ENCODE peak calls at places on chromosomes 12 and 14, in nine cellular contexts. One of them, this sample, is unnamed.

GRCh38 chr14:58875613-58876012 is 237.9 kb downstream of the DACT1 start:
- ATAC-seq in Right ventricle myocardium inferior: no peak
- ATAC-seq in gastroesophageal sphincter: no peak
- ATAC-seq in T-cell: no peak
- ATAC-seq in activated naive CD4-positive, alpha-beta T cell treated with anti-CD3 and anti-CD28 coated beads, Interleukin-2, amount 50 U/mL, for 72 hours: no peak
- ATAC-seq in T-helper 17 cell: no peak
- ATAC-seq in foreskin keratinocyte: no peak
- ATAC-seq in WTC11: no peak
- ATAC-seq in activated CD4-positive, alpha-beta T cell treated with anti-CD3 and anti-CD28 coated beads for 36 hours: no peak
- ATAC-seq in this sample: no peak

GRCh38 chr12:94596596-94596995 is 53.8 kb downstream of the TMCC3 start:
- ATAC-seq in foreskin keratinocyte: peak
- ATAC-seq in Right ventricle myocardium inferior: no peak
- ATAC-seq in T-cell: no peak
- ATAC-seq in T-helper 17 cell: no peak
- ATAC-seq in WTC11: no peak
- ATAC-seq in activated naive CD4-positive, alpha-beta T cell treated with anti-CD3 and anti-CD28 coated beads, Interleukin-2, amount 50 U/mL, for 72 hours: no peak
- ATAC-seq in activated CD4-positive, alpha-beta T cell treated with anti-CD3 and anti-CD28 coated beads for 36 hours: no peak
- ATAC-seq in gastroesophageal sphincter: no peak
- ATAC-seq in this sample: peak

GRCh38 chr14:99546230-99546879 is 57.7 kb downstream of the CCDC85C start:
- ATAC-seq in gastroesophageal sphincter: no peak
- ATAC-seq in Right ventricle myocardium inferior: no peak
- ATAC-seq in foreskin keratinocyte: no peak
- ATAC-seq in activated CD4-positive, alpha-beta T cell treated with anti-CD3 and anti-CD28 coated beads for 36 hours: no peak
- ATAC-seq in T-cell: no peak
- ATAC-seq in WTC11: peak
- ATAC-seq in activated naive CD4-positive, alpha-beta T cell treated with anti-CD3 and anti-CD28 coated beads, Interleukin-2, amount 50 U/mL, for 72 hours: no peak
- ATAC-seq in T-helper 17 cell: no peak
- ATAC-seq in this sample: no peak

GRCh38 chr12:50102648-50103309 is 1.0 kb upstream of the GPD1 start:
- ATAC-seq in activated CD4-positive, alpha-beta T cell treated with anti-CD3 and anti-CD28 coated beads for 36 hours: no peak
- ATAC-seq in T-cell: no peak
- ATAC-seq in Right ventricle myocardium inferior: no peak
- ATAC-seq in activated naive CD4-positive, alpha-beta T cell treated with anti-CD3 and anti-CD28 coated beads, Interleukin-2, amount 50 U/mL, for 72 hours: no peak
- ATAC-seq in gastroesophageal sphincter: no peak
- ATAC-seq in WTC11: peak
- ATAC-seq in foreskin keratinocyte: no peak
- ATAC-seq in T-helper 17 cell: no peak
- ATAC-seq in this sample: no peak

GRCh38 chr12:113214938-113215400 is 6.3 kb upstream of the TPCN1 start:
- ATAC-seq in gastroesophageal sphincter: peak
- ATAC-seq in T-cell: no peak
- ATAC-seq in T-helper 17 cell: peak
- ATAC-seq in WTC11: no peak
- ATAC-seq in activated naive CD4-positive, alpha-beta T cell treated with anti-CD3 and anti-CD28 coated beads, Interleukin-2, amount 50 U/mL, for 72 hours: peak
- ATAC-seq in foreskin keratinocyte: peak
- ATAC-seq in activated CD4-positive, alpha-beta T cell treated with anti-CD3 and anti-CD28 coated beads for 36 hours: peak
- ATAC-seq in Right ventricle myocardium inferior: peak
- ATAC-seq in this sample: peak

GRCh38 chr14:74265312-74265965 is 26.2 kb downstream of the VSX2 start:
- ATAC-seq in T-cell: no peak
- ATAC-seq in activated naive CD4-positive, alpha-beta T cell treated with anti-CD3 and anti-CD28 coated beads, Interleukin-2, amount 50 U/mL, for 72 hours: no peak
- ATAC-seq in foreskin keratinocyte: no peak
- ATAC-seq in T-helper 17 cell: no peak
- ATAC-seq in WTC11: no peak
- ATAC-seq in Right ventricle myocardium inferior: no peak
- ATAC-seq in gastroesophageal sphincter: no peak
- ATAC-seq in activated CD4-positive, alpha-beta T cell treated with anti-CD3 and anti-CD28 coated beads for 36 hours: no peak
- ATAC-seq in this sample: no peak

GRCh38 chr14:68144051-68144681 is 324.6 kb downstream of the RAD51B start:
- ATAC-seq in T-cell: peak
- ATAC-seq in activated CD4-positive, alpha-beta T cell treated with anti-CD3 and anti-CD28 coated beads for 36 hours: peak
- ATAC-seq in foreskin keratinocyte: no peak
- ATAC-seq in WTC11: no peak
- ATAC-seq in gastroesophageal sphincter: peak
- ATAC-seq in activated naive CD4-positive, alpha-beta T cell treated with anti-CD3 and anti-CD28 coated beads, Interleukin-2, amount 50 U/mL, for 72 hours: no peak
- ATAC-seq in Right ventricle myocardium inferior: peak
- ATAC-seq in T-helper 17 cell: peak
- ATAC-seq in this sample: no peak

GRCh38 chr12:25648460-25648859 is 95.4 kb upstream of the LMNTD1 start:
- ATAC-seq in T-helper 17 cell: no peak
- ATAC-seq in Right ventricle myocardium inferior: peak
- ATAC-seq in foreskin keratinocyte: peak
- ATAC-seq in WTC11: peak
- ATAC-seq in activated naive CD4-positive, alpha-beta T cell treated with anti-CD3 and anti-CD28 coated beads, Interleukin-2, amount 50 U/mL, for 72 hours: no peak
- ATAC-seq in activated CD4-positive, alpha-beta T cell treated with anti-CD3 and anti-CD28 coated beads for 36 hours: no peak
- ATAC-seq in T-cell: no peak
- ATAC-seq in gastroesophageal sphincter: peak
- ATAC-seq in this sample: peak

GRCh38 chr14:87745507-87746118 is 247.4 kb downstream of the GALC start:
- ATAC-seq in T-cell: no peak
- ATAC-seq in T-helper 17 cell: peak
- ATAC-seq in activated naive CD4-positive, alpha-beta T cell treated with anti-CD3 and anti-CD28 coated beads, Interleukin-2, amount 50 U/mL, for 72 hours: no peak
- ATAC-seq in activated CD4-positive, alpha-beta T cell treated with anti-CD3 and anti-CD28 coated beads for 36 hours: peak
- ATAC-seq in WTC11: peak
- ATAC-seq in foreskin keratinocyte: peak
- ATAC-seq in Right ventricle myocardium inferior: no peak
- ATAC-seq in gastroesophageal sphincter: no peak
- ATAC-seq in this sample: no peak

GRCh38 chr14:104856157-104856868 is 8.8 kb upstream of the CEP170B start:
- ATAC-seq in T-helper 17 cell: no peak
- ATAC-seq in gastroesophageal sphincter: no peak
- ATAC-seq in WTC11: peak
- ATAC-seq in Right ventricle myocardium inferior: no peak
- ATAC-seq in activated naive CD4-positive, alpha-beta T cell treated with anti-CD3 and anti-CD28 coated beads, Interleukin-2, amount 50 U/mL, for 72 hours: no peak
- ATAC-seq in activated CD4-positive, alpha-beta T cell treated with anti-CD3 and anti-CD28 coated beads for 36 hours: no peak
- ATAC-seq in foreskin keratinocyte: no peak
- ATAC-seq in T-cell: no peak
- ATAC-seq in this sample: peak

GRCh38 chr12:2785017-2785416 is 9.8 kb upstream of the FKBP4 start:
- ATAC-seq in WTC11: no peak
- ATAC-seq in activated CD4-positive, alpha-beta T cell treated with anti-CD3 and anti-CD28 coated beads for 36 hours: no peak
- ATAC-seq in activated naive CD4-positive, alpha-beta T cell treated with anti-CD3 and anti-CD28 coated beads, Interleukin-2, amount 50 U/mL, for 72 hours: no peak
- ATAC-seq in foreskin keratinocyte: no peak
- ATAC-seq in Right ventricle myocardium inferior: no peak
- ATAC-seq in T-cell: no peak
- ATAC-seq in T-helper 17 cell: no peak
- ATAC-seq in gastroesophageal sphincter: no peak
- ATAC-seq in this sample: no peak

GRCh38 chr12:130850418-130851021 is 11.5 kb upstream of the STX2 start:
- ATAC-seq in Right ventricle myocardium inferior: no peak
- ATAC-seq in T-cell: no peak
- ATAC-seq in activated naive CD4-positive, alpha-beta T cell treated with anti-CD3 and anti-CD28 coated beads, Interleukin-2, amount 50 U/mL, for 72 hours: no peak
- ATAC-seq in T-helper 17 cell: no peak
- ATAC-seq in activated CD4-positive, alpha-beta T cell treated with anti-CD3 and anti-CD28 coated beads for 36 hours: no peak
- ATAC-seq in WTC11: no peak
- ATAC-seq in foreskin keratinocyte: no peak
- ATAC-seq in gastroesophageal sphincter: no peak
- ATAC-seq in this sample: no peak

GRCh38 chr12:6775775-6776174 is 3.5 kb downstream of the LAG3 start:
- ATAC-seq in gastroesophageal sphincter: no peak
- ATAC-seq in activated naive CD4-positive, alpha-beta T cell treated with anti-CD3 and anti-CD28 coated beads, Interleukin-2, amount 50 U/mL, for 72 hours: no peak
- ATAC-seq in Right ventricle myocardium inferior: no peak
- ATAC-seq in T-helper 17 cell: no peak
- ATAC-seq in activated CD4-positive, alpha-beta T cell treated with anti-CD3 and anti-CD28 coated beads for 36 hours: no peak
- ATAC-seq in WTC11: no peak
- ATAC-seq in T-cell: no peak
- ATAC-seq in foreskin keratinocyte: no peak
- ATAC-seq in this sample: no peak

GRCh38 chr12:58532855-58533608 is 387.3 kb downstream of the LRIG3 start:
- ATAC-seq in T-helper 17 cell: no peak
- ATAC-seq in activated CD4-positive, alpha-beta T cell treated with anti-CD3 and anti-CD28 coated beads for 36 hours: no peak
- ATAC-seq in activated naive CD4-positive, alpha-beta T cell treated with anti-CD3 and anti-CD28 coated beads, Interleukin-2, amount 50 U/mL, for 72 hours: no peak
- ATAC-seq in WTC11: no peak
- ATAC-seq in foreskin keratinocyte: no peak
- ATAC-seq in Right ventricle myocardium inferior: no peak
- ATAC-seq in gastroesophageal sphincter: no peak
- ATAC-seq in T-cell: no peak
- ATAC-seq in this sample: no peak

GRCh38 chr12:16303939-16304338 is 26.5 kb upstream of the SLC15A5 start:
- ATAC-seq in T-cell: no peak
- ATAC-seq in foreskin keratinocyte: no peak
- ATAC-seq in Right ventricle myocardium inferior: no peak
- ATAC-seq in activated naive CD4-positive, alpha-beta T cell treated with anti-CD3 and anti-CD28 coated beads, Interleukin-2, amount 50 U/mL, for 72 hours: no peak
- ATAC-seq in WTC11: no peak
- ATAC-seq in activated CD4-positive, alpha-beta T cell treated with anti-CD3 and anti-CD28 coated beads for 36 hours: no peak
- ATAC-seq in T-helper 17 cell: no peak
- ATAC-seq in gastroesophageal sphincter: no peak
- ATAC-seq in this sample: no peak

GRCh38 chr12:89384050-89384749 is 31.9 kb upstream of the DUSP6 start:
- ATAC-seq in activated naive CD4-positive, alpha-beta T cell treated with anti-CD3 and anti-CD28 coated beads, Interleukin-2, amount 50 U/mL, for 72 hours: no peak
- ATAC-seq in gastroesophageal sphincter: peak
- ATAC-seq in Right ventricle myocardium inferior: peak
- ATAC-seq in T-cell: no peak
- ATAC-seq in T-helper 17 cell: no peak
- ATAC-seq in activated CD4-positive, alpha-beta T cell treated with anti-CD3 and anti-CD28 coated beads for 36 hours: no peak
- ATAC-seq in foreskin keratinocyte: peak
- ATAC-seq in WTC11: peak
- ATAC-seq in this sample: peak

GRCh38 chr12:90841336-90841735 is 113.6 kb downstream of the CCER1 start:
- ATAC-seq in WTC11: no peak
- ATAC-seq in T-cell: no peak
- ATAC-seq in activated naive CD4-positive, alpha-beta T cell treated with anti-CD3 and anti-CD28 coated beads, Interleukin-2, amount 50 U/mL, for 72 hours: no peak
- ATAC-seq in T-helper 17 cell: no peak
- ATAC-seq in foreskin keratinocyte: no peak
- ATAC-seq in Right ventricle myocardium inferior: no peak
- ATAC-seq in activated CD4-positive, alpha-beta T cell treated with anti-CD3 and anti-CD28 coated beads for 36 hours: no peak
- ATAC-seq in gastroesophageal sphincter: no peak
- ATAC-seq in this sample: no peak

GRCh38 chr14:54844479-54844878 is 58.1 kb downstream of the GCH1 start:
- ATAC-seq in T-helper 17 cell: no peak
- ATAC-seq in activated naive CD4-positive, alpha-beta T cell treated with anti-CD3 and anti-CD28 coated beads, Interleukin-2, amount 50 U/mL, for 72 hours: no peak
- ATAC-seq in T-cell: no peak
- ATAC-seq in WTC11: no peak
- ATAC-seq in activated CD4-positive, alpha-beta T cell treated with anti-CD3 and anti-CD28 coated beads for 36 hours: no peak
- ATAC-seq in gastroesophageal sphincter: no peak
- ATAC-seq in foreskin keratinocyte: no peak
- ATAC-seq in Right ventricle myocardium inferior: no peak
- ATAC-seq in this sample: no peak

GRCh38 chr14:69673099-69673498 is 61.7 kb downstream of the SUSD6 start:
- ATAC-seq in gastroesophageal sphincter: peak
- ATAC-seq in WTC11: no peak
- ATAC-seq in T-cell: peak
- ATAC-seq in T-helper 17 cell: peak
- ATAC-seq in activated naive CD4-positive, alpha-beta T cell treated with anti-CD3 and anti-CD28 coated beads, Interleukin-2, amount 50 U/mL, for 72 hours: no peak
- ATAC-seq in foreskin keratinocyte: no peak
- ATAC-seq in activated CD4-positive, alpha-beta T cell treated with anti-CD3 and anti-CD28 coated beads for 36 hours: no peak
- ATAC-seq in Right ventricle myocardium inferior: no peak
- ATAC-seq in this sample: peak

GRCh38 chr14:104004849-104005248 is 62.5 kb upstream of the RD3L start:
- ATAC-seq in T-helper 17 cell: no peak
- ATAC-seq in gastroesophageal sphincter: no peak
- ATAC-seq in WTC11: no peak
- ATAC-seq in activated CD4-positive, alpha-beta T cell treated with anti-CD3 and anti-CD28 coated beads for 36 hours: no peak
- ATAC-seq in foreskin keratinocyte: no peak
- ATAC-seq in T-cell: no peak
- ATAC-seq in Right ventricle myocardium inferior: no peak
- ATAC-seq in activated naive CD4-positive, alpha-beta T cell treated with anti-CD3 and anti-CD28 coated beads, Interleukin-2, amount 50 U/mL, for 72 hours: no peak
- ATAC-seq in this sample: no peak

GRCh38 chr14:59751578-59751977 is 119.0 kb downstream of the RTN1 start:
- ATAC-seq in foreskin keratinocyte: no peak
- ATAC-seq in activated CD4-positive, alpha-beta T cell treated with anti-CD3 and anti-CD28 coated beads for 36 hours: no peak
- ATAC-seq in gastroesophageal sphincter: no peak
- ATAC-seq in activated naive CD4-positive, alpha-beta T cell treated with anti-CD3 and anti-CD28 coated beads, Interleukin-2, amount 50 U/mL, for 72 hours: peak
- ATAC-seq in Right ventricle myocardium inferior: no peak
- ATAC-seq in T-helper 17 cell: no peak
- ATAC-seq in WTC11: no peak
- ATAC-seq in T-cell: no peak
- ATAC-seq in this sample: no peak

GRCh38 chr12:1630081-1630826 is 1.2 kb downstream of the WNT5B start:
- ATAC-seq in Right ventricle myocardium inferior: peak
- ATAC-seq in T-cell: peak
- ATAC-seq in T-helper 17 cell: peak
- ATAC-seq in activated naive CD4-positive, alpha-beta T cell treated with anti-CD3 and anti-CD28 coated beads, Interleukin-2, amount 50 U/mL, for 72 hours: peak
- ATAC-seq in foreskin keratinocyte: peak
- ATAC-seq in WTC11: peak
- ATAC-seq in gastroesophageal sphincter: peak
- ATAC-seq in activated CD4-positive, alpha-beta T cell treated with anti-CD3 and anti-CD28 coated beads for 36 hours: peak
- ATAC-seq in this sample: peak

GRCh38 chr14:39563361-39563760 is 131.1 kb upstream of the FBXO33 start:
- ATAC-seq in T-cell: no peak
- ATAC-seq in WTC11: no peak
- ATAC-seq in foreskin keratinocyte: no peak
- ATAC-seq in activated CD4-positive, alpha-beta T cell treated with anti-CD3 and anti-CD28 coated beads for 36 hours: no peak
- ATAC-seq in activated naive CD4-positive, alpha-beta T cell treated with anti-CD3 and anti-CD28 coated beads, Interleukin-2, amount 50 U/mL, for 72 hours: no peak
- ATAC-seq in T-helper 17 cell: no peak
- ATAC-seq in gastroesophageal sphincter: no peak
- ATAC-seq in Right ventricle myocardium inferior: no peak
- ATAC-seq in this sample: no peak

GRCh38 chr12:116673713-116674112 is 64.2 kb downstream of the SPRING1 start:
- ATAC-seq in activated CD4-positive, alpha-beta T cell treated with anti-CD3 and anti-CD28 coated beads for 36 hours: peak
- ATAC-seq in Right ventricle myocardium inferior: no peak
- ATAC-seq in T-helper 17 cell: no peak
- ATAC-seq in foreskin keratinocyte: no peak
- ATAC-seq in activated naive CD4-positive, alpha-beta T cell treated with anti-CD3 and anti-CD28 coated beads, Interleukin-2, amount 50 U/mL, for 72 hours: peak
- ATAC-seq in gastroesophageal sphincter: no peak
- ATAC-seq in WTC11: peak
- ATAC-seq in T-cell: no peak
- ATAC-seq in this sample: no peak

GRCh38 chr14:68676511-68676943 is 116.3 kb downstream of the ZFP36L1 start:
- ATAC-seq in foreskin keratinocyte: peak
- ATAC-seq in activated naive CD4-positive, alpha-beta T cell treated with anti-CD3 and anti-CD28 coated beads, Interleukin-2, amount 50 U/mL, for 72 hours: no peak
- ATAC-seq in T-cell: no peak
- ATAC-seq in activated CD4-positive, alpha-beta T cell treated with anti-CD3 and anti-CD28 coated beads for 36 hours: no peak
- ATAC-seq in T-helper 17 cell: no peak
- ATAC-seq in Right ventricle myocardium inferior: no peak
- ATAC-seq in gastroesophageal sphincter: no peak
- ATAC-seq in WTC11: no peak
- ATAC-seq in this sample: peak

GRCh38 chr12:59079472-59079871 is 159.2 kb upstream of the LRIG3 start:
- ATAC-seq in Right ventricle myocardium inferior: no peak
- ATAC-seq in WTC11: no peak
- ATAC-seq in T-cell: no peak
- ATAC-seq in activated CD4-positive, alpha-beta T cell treated with anti-CD3 and anti-CD28 coated beads for 36 hours: no peak
- ATAC-seq in activated naive CD4-positive, alpha-beta T cell treated with anti-CD3 and anti-CD28 coated beads, Interleukin-2, amount 50 U/mL, for 72 hours: no peak
- ATAC-seq in foreskin keratinocyte: peak
- ATAC-seq in gastroesophageal sphincter: no peak
- ATAC-seq in T-helper 17 cell: no peak
- ATAC-seq in this sample: peak